ENCODE peak calls at places on chromosomes 2 and 18, in four cellular contexts. One of them, this sample, is unnamed.
A peak's percentile ranks its signal among the peaks of the same experiment; 100 is the strongest.

GRCh38 chr2:46066591-46066990 is 230.6 kb upstream of the EPAS1 start:
- DNase-seq in cardiac fibroblast: peak; percentile 49
- DNase-seq in right lobe of liver: no peak
- DNase-seq in uterus: no peak
- DNase-seq in this sample: no peak

GRCh38 chr2:16727256-16727655 is 61.6 kb upstream of the CYRIA start:
- DNase-seq in cardiac fibroblast: peak; percentile 54
- DNase-seq in uterus: no peak
- DNase-seq in right lobe of liver: no peak
- DNase-seq in this sample: no peak

GRCh38 chr2:111930875-111931274 is 32.5 kb downstream of the MERTK start:
- DNase-seq in cardiac fibroblast: peak; percentile 56
- DNase-seq in uterus: no peak
- DNase-seq in right lobe of liver: no peak
- DNase-seq in this sample: no peak

GRCh38 chr18:8929381-8929780 is 173.1 kb upstream of the NDUFV2 start:
- DNase-seq in cardiac fibroblast: no peak
- DNase-seq in right lobe of liver: no peak
- DNase-seq in uterus: no peak
- DNase-seq in this sample: no peak

GRCh38 chr2:71562518-71562917 is 109.2 kb downstream of the DYSF start:
- DNase-seq in right lobe of liver: no peak
- DNase-seq in cardiac fibroblast: no peak
- DNase-seq in uterus: no peak
- DNase-seq in this sample: no peak

GRCh38 chr2:232959139-232959538 is 53.9 kb downstream of the NGEF start:
- DNase-seq in cardiac fibroblast: no peak
- DNase-seq in uterus: no peak
- DNase-seq in right lobe of liver: no peak
- DNase-seq in this sample: no peak

GRCh38 chr2:213285404-213285803 is 1.1 kb downstream of the SPAG16 start:
- DNase-seq in uterus: no peak
- DNase-seq in right lobe of liver: no peak
- DNase-seq in cardiac fibroblast: no peak
- DNase-seq in this sample: no peak

GRCh38 chr2:30505500-30506180 is 58.6 kb downstream of the LCLAT1 start:
- DNase-seq in uterus: no peak
- DNase-seq in cardiac fibroblast: no peak
- DNase-seq in right lobe of liver: no peak
- DNase-seq in this sample: no peak

GRCh38 chr2:206477296-206477695 is 34.0 kb downstream of the ADAM23 start:
- DNase-seq in uterus: no peak
- DNase-seq in right lobe of liver: no peak
- DNase-seq in cardiac fibroblast: peak; percentile 21
- DNase-seq in this sample: no peak

GRCh38 chr18:42164556-42164955 is 209.5 kb downstream of the PIK3C3 start:
- DNase-seq in right lobe of liver: no peak
- DNase-seq in cardiac fibroblast: no peak
- DNase-seq in uterus: no peak
- DNase-seq in this sample: no peak

DNA sequence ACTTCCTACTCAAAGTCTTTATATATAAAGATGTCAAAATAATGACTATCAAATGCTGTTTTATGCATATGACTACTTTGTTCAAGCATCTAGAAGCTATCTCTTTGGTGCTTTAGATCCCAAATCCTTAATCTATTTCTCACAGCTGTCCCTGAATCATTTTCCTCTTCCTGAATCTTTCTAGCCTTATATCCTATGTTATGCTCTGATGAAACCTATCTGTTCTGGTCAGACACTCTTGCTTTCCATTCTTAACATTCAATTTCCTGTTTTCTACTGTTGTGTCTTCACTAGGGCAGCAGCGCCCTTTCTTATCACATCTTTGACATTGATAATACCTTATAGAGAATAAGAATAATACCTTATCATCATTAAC is 6.3 kb upstream of the PARD3B start:
- DNase-seq in right lobe of liver: no peak
- DNase-seq in uterus: no peak
- DNase-seq in cardiac fibroblast: peak; percentile 14
- DNase-seq in this sample: no peak
- H3K4me3 ChIP-seq in right lobe of liver: no peak overlapping the region
- H3K4me3 ChIP-seq in uterus: no peak overlapping the region
- H3K4me3 ChIP-seq in cardiac fibroblast: no peak overlapping the region
- H3K4me3 ChIP-seq in this sample: no peak overlapping the region

DNA sequence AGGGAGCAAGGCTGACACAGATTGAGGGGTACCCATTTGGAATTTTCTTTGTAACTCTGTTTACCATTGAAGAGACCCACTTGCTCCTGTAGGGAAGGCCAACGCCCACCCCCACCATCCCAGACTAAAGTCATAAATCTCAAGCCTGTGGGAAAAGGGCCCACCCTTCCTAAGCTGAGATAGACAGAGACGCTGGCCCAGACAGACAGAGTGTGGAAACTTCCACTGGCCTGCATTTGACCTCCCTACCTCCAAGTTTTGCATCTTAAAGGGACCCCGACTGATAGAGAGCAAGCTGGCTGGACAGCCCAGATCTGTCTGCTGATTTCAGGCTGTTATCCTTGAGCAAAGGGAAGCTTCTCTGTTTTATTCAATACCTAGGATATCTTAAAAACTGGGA is 48.2 kb upstream of the SLC14A2 start:
- DNase-seq in uterus: peak; percentile 39
- DNase-seq in right lobe of liver: no peak
- DNase-seq in cardiac fibroblast: peak; percentile 40
- DNase-seq in this sample: no peak
- H3K4me3 ChIP-seq in uterus: no peak overlapping the region
- H3K4me3 ChIP-seq in right lobe of liver: no peak overlapping the region
- H3K4me3 ChIP-seq in cardiac fibroblast: no peak overlapping the region
- H3K4me3 ChIP-seq in this sample: no peak overlapping the region

DNA sequence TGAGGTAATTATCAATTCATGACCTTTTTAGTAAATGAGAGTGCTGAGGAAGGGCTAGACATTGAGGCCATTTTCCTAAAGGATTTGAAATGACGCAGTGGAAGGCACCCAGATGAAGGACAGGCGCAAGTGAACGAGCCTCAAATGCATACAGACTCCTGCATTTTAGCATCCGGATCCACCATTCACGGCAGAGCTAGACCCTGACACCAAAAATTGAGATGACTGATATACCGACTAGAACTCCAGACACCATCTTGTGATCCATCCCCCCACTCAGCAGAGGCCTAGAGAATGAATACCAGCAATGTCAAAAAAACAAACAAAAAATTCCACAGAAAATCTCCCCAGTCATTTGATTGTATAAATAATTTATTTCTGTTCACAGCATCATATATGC is 4.2 kb downstream of the ARL4C start:
- DNase-seq in uterus: no peak
- DNase-seq in right lobe of liver: no peak
- DNase-seq in cardiac fibroblast: no peak
- DNase-seq in this sample: no peak
- H3K4me3 ChIP-seq in uterus: no peak overlapping the region
- H3K4me3 ChIP-seq in right lobe of liver: no peak overlapping the region
- H3K4me3 ChIP-seq in cardiac fibroblast: no peak overlapping the region
- H3K4me3 ChIP-seq in this sample: no peak overlapping the region

GRCh38 chr2:241070361-241070760 is 31.7 kb downstream of the MTERF4 start:
- DNase-seq in cardiac fibroblast: no peak
- DNase-seq in uterus: no peak
- DNase-seq in right lobe of liver: no peak
- DNase-seq in this sample: no peak

GRCh38 chr2:241072553-241073165 is 29.4 kb downstream of the MTERF4 start:
- DNase-seq in cardiac fibroblast: no peak
- DNase-seq in uterus: no peak
- DNase-seq in right lobe of liver: no peak
- DNase-seq in this sample: no peak

GRCh38 chr2:241070811-241071676 is 31.0 kb downstream of the MTERF4 start:
- DNase-seq in right lobe of liver: no peak
- DNase-seq in uterus: peak; percentile 14
- DNase-seq in cardiac fibroblast: no peak
- DNase-seq in this sample: no peak

GRCh38 chr2:241072151-241072550 is 29.9 kb downstream of the MTERF4 start:
- DNase-seq in uterus: peak; percentile 12
- DNase-seq in right lobe of liver: no peak
- DNase-seq in cardiac fibroblast: no peak
- DNase-seq in this sample: no peak

GRCh38 chr2:241071677-241072111 is 30.4 kb downstream of the MTERF4 start:
- DNase-seq in right lobe of liver: no peak
- DNase-seq in cardiac fibroblast: no peak
- DNase-seq in uterus: no peak
- DNase-seq in this sample: peak; percentile 45
- H3K4me3 ChIP-seq in right lobe of liver: no peak overlapping the region
- H3K4me3 ChIP-seq in cardiac fibroblast: no peak overlapping the region
- H3K4me3 ChIP-seq in uterus: no peak overlapping the region
- H3K4me3 ChIP-seq in this sample: no peak overlapping the region

DNA sequence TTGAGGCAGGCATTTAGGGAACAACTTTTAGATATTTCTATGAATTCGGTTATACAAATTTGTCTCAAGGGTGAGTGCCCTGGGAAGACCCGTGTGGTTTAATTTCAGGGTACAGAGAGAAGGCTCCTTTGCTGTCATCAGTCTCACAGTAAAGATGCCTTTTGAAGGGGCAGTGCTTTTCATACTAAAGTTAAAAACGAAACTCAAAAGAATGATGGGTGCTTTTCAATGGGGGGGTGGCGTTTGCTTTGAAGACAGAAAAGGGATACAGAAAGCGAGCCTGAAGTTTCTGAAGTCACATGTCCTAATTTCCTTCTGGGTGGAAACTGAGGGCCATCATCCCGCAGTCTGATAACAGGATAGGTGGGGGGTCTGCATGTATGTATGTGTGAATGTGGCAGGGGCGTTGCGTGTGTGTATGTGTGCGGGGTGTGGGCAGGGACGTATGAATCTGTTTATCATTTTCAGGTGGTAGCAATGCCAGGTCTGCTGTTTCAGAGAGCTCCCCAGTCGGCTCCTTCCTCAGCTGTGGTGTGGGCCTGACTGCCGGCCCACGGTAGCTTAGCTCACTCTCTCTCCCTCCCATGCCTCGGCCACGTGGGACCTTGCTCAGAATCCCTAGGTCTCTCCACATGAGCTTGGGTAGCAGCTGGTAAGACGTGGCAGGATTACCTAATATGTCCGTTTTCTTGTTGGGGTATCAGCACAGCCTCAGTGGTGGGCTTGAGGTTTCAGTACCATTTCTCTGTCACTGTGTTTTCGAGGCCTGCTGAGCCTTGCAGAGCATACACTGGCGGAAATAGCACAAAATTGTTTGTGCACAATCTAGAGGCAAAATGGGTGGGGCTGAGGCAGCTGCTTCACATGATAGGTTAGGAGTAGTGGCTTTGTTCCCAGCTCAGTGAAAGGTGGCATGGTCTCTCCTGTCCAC is 32.7 kb downstream of the ARHGAP25 start:
- DNase-seq in cardiac fibroblast: no peak
- DNase-seq in uterus: no peak
- DNase-seq in right lobe of liver: no peak
- DNase-seq in this sample: no peak
- H3K4me3 ChIP-seq in cardiac fibroblast: no peak overlapping the region
- H3K4me3 ChIP-seq in uterus: no peak overlapping the region
- H3K4me3 ChIP-seq in right lobe of liver: no peak overlapping the region
- H3K4me3 ChIP-seq in this sample: no peak overlapping the region

GRCh38 chr18:58942486-58942885 is 77.8 kb downstream of the ZNF532 start:
- DNase-seq in right lobe of liver: peak; percentile 56
- DNase-seq in uterus: no peak
- DNase-seq in cardiac fibroblast: no peak
- DNase-seq in this sample: no peak
- H3K4me3 ChIP-seq in right lobe of liver: no peak overlapping the region
- H3K4me3 ChIP-seq in uterus: no peak overlapping the region
- H3K4me3 ChIP-seq in cardiac fibroblast: no peak overlapping the region
- H3K4me3 ChIP-seq in this sample: no peak overlapping the region

GRCh38 chr2:196167666-196168065 is 3.7 kb downstream of the STK17B start:
- DNase-seq in uterus: no peak
- DNase-seq in cardiac fibroblast: no peak
- DNase-seq in right lobe of liver: no peak
- DNase-seq in this sample: no peak
- H3K4me3 ChIP-seq in uterus: no peak overlapping the region
- H3K4me3 ChIP-seq in cardiac fibroblast: no peak overlapping the region
- H3K4me3 ChIP-seq in right lobe of liver: peak overlapping the region; percentile 1
- H3K4me3 ChIP-seq in this sample: peak overlapping the region; percentile 85

GRCh38 chr2:28350791-28351285 is 41.8 kb upstream of the FOSL2 start:
- DNase-seq in cardiac fibroblast: no peak
- DNase-seq in uterus: no peak
- DNase-seq in right lobe of liver: no peak
- DNase-seq in this sample: peak; percentile 27
- H3K4me3 ChIP-seq in cardiac fibroblast: no peak overlapping the region
- H3K4me3 ChIP-seq in uterus: no peak overlapping the region
- H3K4me3 ChIP-seq in right lobe of liver: no peak overlapping the region
- H3K4me3 ChIP-seq in this sample: no peak overlapping the region

GRCh38 chr2:130332271-130333073 is 10.2 kb upstream of the IMP4 start:
- DNase-seq in cardiac fibroblast: peak; percentile 87
- DNase-seq in uterus: peak; percentile 82
- DNase-seq in right lobe of liver: peak; percentile 78
- DNase-seq in this sample: peak; percentile 62
- H3K4me3 ChIP-seq in cardiac fibroblast: no peak overlapping the region
- H3K4me3 ChIP-seq in uterus: no peak overlapping the region
- H3K4me3 ChIP-seq in right lobe of liver: no peak overlapping the region
- H3K4me3 ChIP-seq in this sample: no peak overlapping the region

DNA sequence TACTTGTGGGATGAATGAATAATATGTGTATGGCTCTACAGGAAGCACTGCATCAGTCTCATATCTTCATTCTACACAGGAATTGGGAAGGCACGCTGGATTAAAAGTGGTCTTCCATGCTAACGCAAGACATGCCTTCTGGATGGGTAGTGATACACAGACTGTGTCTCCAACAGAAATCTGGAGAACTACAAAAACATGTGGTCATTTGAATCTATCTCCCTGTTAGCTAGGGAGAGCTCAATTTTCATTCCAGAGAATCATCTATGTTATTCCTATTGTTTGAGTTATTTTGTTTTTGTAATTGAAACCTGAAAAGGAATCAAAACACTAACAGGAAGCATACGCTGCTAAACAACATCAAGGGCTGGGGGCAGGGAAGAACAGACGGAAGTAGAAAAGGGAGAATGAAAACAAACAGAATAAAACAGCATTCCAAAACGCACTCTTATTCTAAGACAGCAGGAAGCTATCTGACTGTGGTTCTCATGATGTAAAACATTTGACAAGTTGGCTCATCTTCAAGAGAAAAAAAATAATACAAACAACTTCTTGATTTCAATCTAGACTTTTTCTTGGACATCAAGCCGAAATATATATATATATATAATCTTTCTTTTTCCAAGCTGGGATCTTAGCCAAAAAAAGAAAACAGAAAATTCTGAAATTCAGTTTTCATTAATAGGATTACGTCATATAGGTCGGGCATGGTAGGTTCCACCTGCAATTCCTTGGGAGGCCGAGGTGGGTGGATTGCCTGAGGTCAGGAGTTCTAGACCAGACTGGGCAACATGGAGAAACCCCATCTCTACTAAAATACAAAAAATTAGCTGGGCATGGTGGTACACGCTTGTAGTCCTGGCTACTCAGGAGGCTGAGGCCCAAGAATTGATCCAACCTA is 31.5 kb upstream of the ASNSD1 start:
- DNase-seq in right lobe of liver: no peak
- DNase-seq in uterus: no peak
- DNase-seq in cardiac fibroblast: peak; percentile 78
- DNase-seq in this sample: no peak
- H3K4me3 ChIP-seq in right lobe of liver: no peak overlapping the region
- H3K4me3 ChIP-seq in uterus: no peak overlapping the region
- H3K4me3 ChIP-seq in cardiac fibroblast: no peak overlapping the region
- H3K4me3 ChIP-seq in this sample: no peak overlapping the region